ENCODE peak calls at places on chromosomes 3 and 15, in eight cellular contexts. V is NCI-H1417 treated with DMSO at 0.1 percent for 48 hours, A is amniotic stem cell, O is T-helper 1 cell, B is fibroblast of pulmonary artery, T is Right ventricle myocardium superior, P is midbrain, W is DMS153. J is an unnamed sample.

GRCh38 chr15:77840962-77841361 is 208.2 kb upstream of the LINGO1 start:
- DNase-seq in V (no peak), A (peak), O (no peak), B (peak), T (no peak), P (no peak), W (no peak), J (no peak)

GRCh38 chr15:101479342-101479845 is 10.1 kb downstream of the PCSK6 start:
- DNase-seq in V (no peak), A (no peak), O (no peak), B (no peak), T (no peak), P (no peak), W (no peak), J (no peak)

GRCh38 chr15:51234181-51234927 is 104.0 kb downstream of the CYP19A1 start:
- DNase-seq in V (no peak), A (no peak), O (no peak), B (no peak), T (no peak), P (no peak), W (no peak), J (no peak)

GRCh38 chr3:42102569-42102968 is 11.4 kb downstream of the TRAK1 start:
- DNase-seq in V (no peak), A (no peak), O (no peak), B (no peak), T (no peak), P (no peak), W (no peak), J (no peak)

GRCh38 chr3:52317601-52318000 is 1.5 kb downstream of the DNAH1 start:
- DNase-seq in V (no peak), A (no peak), O (peak), B (peak), T (peak), P (no peak), W (peak), J (peak)

GRCh38 chr15:26864664-26865191 is 2.1 kb upstream of the GABRA5 start:
- DNase-seq in V (peak), A (no peak), O (no peak), B (peak), T (no peak), P (peak), W (no peak), J (peak)

GRCh38 chr3:103992469-103992868 is 1374.2 kb upstream of the ALCAM start:
- DNase-seq in V (no peak), A (no peak), O (no peak), B (no peak), T (no peak), P (no peak), W (no peak), J (no peak)

GRCh38 chr3:97810779-97811390 is 10.9 kb upstream of the CRYBG3 start:
- DNase-seq in V (no peak), A (no peak), O (no peak), B (peak), T (no peak), P (no peak), W (no peak), J (no peak)

GRCh38 chr15:83282859-83283812 is 1.3 kb downstream of the BNC1 start:
- DNase-seq in V (no peak), A (no peak), O (no peak), B (peak), T (peak), P (no peak), W (no peak), J (no peak)

GRCh38 chr3:129046037-129046731 is 14.4 kb upstream of the GP9 start:
- DNase-seq in V (no peak), A (no peak), O (no peak), B (no peak), T (peak), P (no peak), W (no peak), J (no peak)

GRCh38 chr3:94704467-94704866 is 641.6 kb downstream of the NSUN3 start:
- DNase-seq in V (no peak), A (no peak), O (no peak), B (no peak), T (no peak), P (no peak), W (no peak), J (no peak)

GRCh38 chr3:182829761-182830405 is 36.6 kb downstream of the ATP11B start:
- DNase-seq in V (no peak), A (no peak), O (no peak), B (no peak), T (no peak), P (no peak), W (no peak), J (no peak)

GRCh38 chr3:125157183-125157582 is 55.4 kb downstream of the SLC12A8 start:
- DNase-seq in V (no peak), A (no peak), O (no peak), B (no peak), T (no peak), P (no peak), W (no peak), J (no peak)

GRCh38 chr3:18648163-18648562 is 223.0 kb upstream of the SATB1 start:
- DNase-seq in V (no peak), A (no peak), O (no peak), B (no peak), T (no peak), P (no peak), W (no peak), J (no peak)

GRCh38 chr3:127074900-127075360 is 92.0 kb downstream of the PLXNA1 start:
- DNase-seq in V (no peak), A (no peak), O (no peak), B (peak), T (peak), P (no peak), W (peak), J (peak)

GRCh38 chr3:155604126-155604525 is 140.7 kb downstream of the PLCH1 start:
- DNase-seq in V (no peak), A (no peak), O (no peak), B (no peak), T (no peak), P (no peak), W (no peak), J (no peak)

GRCh38 chr3:98326945-98327344 is 26.7 kb upstream of the OR5K4 start:
- DNase-seq in V (no peak), A (no peak), O (no peak), B (no peak), T (no peak), P (no peak), W (no peak), J (no peak)

GRCh38 chr3:52498134-52499054 is 3.3 kb downstream of the STAB1 start:
- DNase-seq in V (no peak), A (no peak), O (no peak), B (peak), T (peak), P (peak), W (no peak), J (no peak)

GRCh38 chr3:117868766-117869165 is 1159.2 kb downstream of the TUSC7 start:
- DNase-seq in V (no peak), A (no peak), O (no peak), B (no peak), T (no peak), P (no peak), W (no peak), J (no peak)

GRCh38 chr3:107525954-107526305 is 3.2 kb downstream of the BBX start:
- DNase-seq in V (no peak), A (no peak), O (no peak), B (no peak), T (no peak), P (no peak), W (no peak), J (no peak)

J was measured in NCI-H774.